ENCODE peak calls at places on chromosomes 6 and 20, in nine cellular contexts. E, Z, S, A, G, H, X, N and R are unnamed samples.

GRCh38 chr6:45921703-45922270 is 93.9 kb downstream of the CLIC5 start:
- DNase-seq in G (no peak), H (peak), X (no peak), A (no peak), E (no peak), N (peak), Z (no peak), S (no peak), R (no peak)

GRCh38 chr20:63835031-63835858 is 4.2 kb upstream of the ZBTB46 start:
- DNase-seq in Z (peak), X (peak), G (peak), S (peak), N (peak), H (peak), E (no peak), A (no peak), R (peak)

GRCh38 chr6:1024587-1024986 is 287.3 kb upstream of the FOXQ1 start:
- DNase-seq in S (peak), A (no peak), E (no peak), G (peak), X (peak), Z (peak), H (no peak), N (no peak), R (no peak)

GRCh38 chr6:35445691-35446090 is 6.4 kb upstream of the FANCE start:
- DNase-seq in A (no peak), Z (peak), H (no peak), G (no peak), S (no peak), E (no peak), N (no peak), X (no peak), R (peak)

GRCh38 chr6:122736166-122736565 is 43.4 kb upstream of the FABP7 start:
- DNase-seq in G (no peak), S (no peak), H (no peak), N (no peak), X (no peak), E (no peak), Z (no peak), A (no peak), R (no peak)

GRCh38 chr20:1909097-1909496 is 13.9 kb downstream of the SIRPA start:
- DNase-seq in Z (no peak), E (no peak), S (no peak), N (no peak), H (no peak), G (no peak), A (no peak), X (no peak), R (no peak)

GRCh38 chr6:22418714-22419113 is 121.9 kb upstream of the PRL start:
- DNase-seq in Z (no peak), H (no peak), N (no peak), S (no peak), A (no peak), G (no peak), E (no peak), X (no peak), R (no peak)

GRCh38 chr20:17479041-17479657 is 52.0 kb downstream of the BFSP1 start:
- DNase-seq in X (no peak), N (no peak), A (no peak), Z (no peak), E (no peak), S (no peak), G (no peak), H (no peak), R (no peak)

GRCh38 chr20:51510961-51511360 is 31.6 kb downstream of the NFATC2 start:
- DNase-seq in A (no peak), Z (no peak), E (no peak), H (no peak), G (no peak), N (no peak), X (no peak), S (no peak), R (no peak)

GRCh38 chr6:61947311-61947970 is 338.6 kb downstream of the KHDRBS2 start:
- DNase-seq in H (no peak), S (no peak), E (no peak), X (no peak), N (no peak), Z (no peak), G (no peak), A (no peak), R (no peak)

DNA sequence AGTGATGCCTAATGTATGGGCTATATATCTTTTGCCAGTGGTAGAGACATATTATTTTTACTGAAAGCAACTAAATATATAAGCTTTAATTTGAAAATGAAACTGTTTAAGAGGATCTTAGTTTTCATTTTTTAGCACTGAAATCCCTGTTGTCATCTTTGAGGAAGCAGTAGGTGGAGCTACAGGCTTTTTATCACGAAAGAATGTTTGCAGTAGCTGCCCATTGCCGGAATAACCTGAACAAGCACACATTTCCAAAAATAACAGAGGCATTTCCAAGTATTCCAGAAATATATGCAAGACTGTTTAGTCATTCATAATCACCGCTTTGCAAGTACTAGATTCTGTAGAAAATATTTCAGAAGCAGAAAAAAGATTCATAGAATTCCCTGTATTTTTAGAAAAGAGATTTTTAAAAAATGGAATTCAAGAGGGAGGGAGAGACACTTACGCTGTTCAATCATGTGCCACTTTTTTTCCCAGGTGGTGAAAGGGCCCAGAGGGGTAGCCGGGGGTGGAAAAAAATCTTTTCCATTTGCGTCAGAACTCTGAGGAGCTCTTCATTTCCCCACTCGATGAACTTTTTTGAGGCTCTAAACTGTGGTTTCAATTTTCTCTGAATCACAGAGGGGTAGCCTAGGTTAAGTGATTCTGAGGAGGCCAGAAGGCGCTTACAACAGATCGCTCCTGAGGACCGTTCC is 142.5 kb upstream of the FERMT1 start:
- DNase-seq in H (no peak), N (no peak), G (peak), A (no peak), E (no peak), S (peak), X (peak), Z (peak), R (peak)
- H3K4me3 ChIP-seq in H (no peak), N (no peak), G (no peak), A (no peak), E (no peak), S (no peak), X (peak), Z (peak), R (no peak)

GRCh38 chr20:37903317-37904007 is 535 bp downstream of the VSTM2L start:
- DNase-seq in X (no peak), G (no peak), S (no peak), A (no peak), N (no peak), E (no peak), Z (peak), H (no peak), R (no peak)

GRCh38 chr20:37901667-37902503 is 1.0 kb upstream of the VSTM2L start:
- DNase-seq in X (peak), H (no peak), N (no peak), S (peak), E (no peak), G (peak), A (peak), Z (peak), R (peak)

GRCh38 chr20:37904008-37904675 is 1.2 kb downstream of the VSTM2L start:
- DNase-seq in E (no peak), A (no peak), N (no peak), G (no peak), Z (no peak), H (no peak), X (no peak), S (no peak), R (no peak)

GRCh38 chr20:37901280-37901666 is 1.7 kb upstream of the VSTM2L start:
- DNase-seq in Z (peak), N (no peak), S (no peak), H (no peak), A (no peak), X (no peak), G (no peak), E (no peak), R (no peak)

DNA sequence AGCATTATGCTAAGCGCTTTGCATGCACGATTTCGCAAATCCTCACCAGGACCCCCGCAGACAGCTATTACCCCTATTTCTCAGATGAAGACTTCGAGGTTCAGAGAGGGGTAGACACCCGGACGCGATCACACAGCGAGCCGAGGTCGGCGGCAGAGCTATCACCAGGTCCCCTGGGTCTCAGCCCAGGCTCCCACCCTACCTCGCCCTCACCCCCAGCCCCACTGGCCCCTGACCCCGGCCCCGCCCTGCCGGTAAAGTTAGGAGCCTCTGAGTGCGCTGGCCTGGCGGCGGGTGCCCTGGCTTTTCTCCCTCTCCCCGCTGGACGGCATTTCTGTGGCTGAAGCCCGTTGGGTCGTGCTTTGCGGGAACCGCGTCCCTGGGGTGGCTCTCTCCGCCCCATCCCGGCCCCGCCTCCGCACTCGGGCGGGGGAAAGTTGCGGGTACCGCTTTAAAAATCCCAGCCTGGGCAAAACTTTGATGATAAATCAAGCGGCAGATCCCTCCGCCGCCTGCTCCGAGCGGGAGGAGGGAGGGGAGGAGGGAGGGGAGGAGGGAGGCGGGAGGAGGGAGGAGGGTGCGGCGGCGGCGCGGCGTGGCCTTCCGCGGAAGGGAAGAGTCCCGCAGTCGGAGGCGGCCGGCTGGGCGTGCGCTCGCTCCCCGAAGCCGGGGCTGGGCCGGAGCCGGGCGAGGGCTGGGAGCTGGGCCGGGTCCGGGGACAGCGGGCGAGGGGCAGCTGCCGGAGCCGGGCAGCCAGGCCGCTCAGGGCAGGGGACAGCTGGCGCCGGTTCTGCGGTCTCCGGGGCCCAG is at the start of gene VSTM2L:
- DNase-seq in E (no peak), X (peak), H (no peak), Z (peak), G (peak), N (peak), A (peak), S (peak), R (peak)
- H3K4me3 ChIP-seq in E (no peak), X (peak), H (peak), Z (peak), G (peak), N (peak), A (peak), S (peak), R (peak)

GRCh38 chr6:130933712-130934200 is 106.5 kb downstream of the SMLR1 start:
- DNase-seq in S (peak), A (no peak), E (no peak), X (no peak), Z (peak), N (no peak), H (no peak), G (peak), R (no peak)

GRCh38 chr6:130931683-130932082 is 104.5 kb downstream of the SMLR1 start:
- DNase-seq in E (no peak), H (no peak), X (no peak), G (no peak), A (no peak), Z (no peak), N (no peak), S (no peak), R (no peak)

GRCh38 chr6:130934848-130935585 is 107.8 kb downstream of the SMLR1 start:
- DNase-seq in H (no peak), A (no peak), X (no peak), G (peak), Z (peak), E (no peak), N (no peak), S (no peak), R (no peak)

GRCh38 chr6:130932438-130932837 is 105.2 kb downstream of the SMLR1 start:
- DNase-seq in H (no peak), Z (peak), A (no peak), G (no peak), S (no peak), N (no peak), E (no peak), X (no peak), R (no peak)

DNA sequence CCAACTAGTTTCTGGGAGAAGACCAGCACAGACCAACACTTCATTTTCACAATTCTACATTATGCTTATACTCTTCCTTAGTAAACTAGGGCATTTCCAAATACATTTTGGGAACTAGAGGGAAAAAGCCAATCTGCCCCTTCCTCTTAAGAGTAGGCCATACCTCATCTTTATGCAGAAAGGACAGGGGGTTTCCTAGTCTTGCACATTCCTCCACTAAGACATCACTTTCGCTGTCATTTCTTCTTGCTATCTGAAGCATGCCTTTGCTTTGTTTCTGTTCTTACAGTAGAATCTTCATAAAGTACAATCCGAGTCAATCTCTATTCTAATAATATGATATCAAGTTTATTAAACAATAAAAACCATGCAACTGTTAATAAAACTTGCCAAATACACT is 105.8 kb downstream of the SMLR1 start:
- DNase-seq in X (no peak), Z (no peak), A (no peak), E (no peak), N (no peak), G (no peak), H (no peak), S (no peak), R (no peak)
- H3K4me3 ChIP-seq in X (no peak), Z (peak), A (no peak), E (no peak), N (no peak), G (no peak), H (no peak), S (no peak), R (no peak)

DNA sequence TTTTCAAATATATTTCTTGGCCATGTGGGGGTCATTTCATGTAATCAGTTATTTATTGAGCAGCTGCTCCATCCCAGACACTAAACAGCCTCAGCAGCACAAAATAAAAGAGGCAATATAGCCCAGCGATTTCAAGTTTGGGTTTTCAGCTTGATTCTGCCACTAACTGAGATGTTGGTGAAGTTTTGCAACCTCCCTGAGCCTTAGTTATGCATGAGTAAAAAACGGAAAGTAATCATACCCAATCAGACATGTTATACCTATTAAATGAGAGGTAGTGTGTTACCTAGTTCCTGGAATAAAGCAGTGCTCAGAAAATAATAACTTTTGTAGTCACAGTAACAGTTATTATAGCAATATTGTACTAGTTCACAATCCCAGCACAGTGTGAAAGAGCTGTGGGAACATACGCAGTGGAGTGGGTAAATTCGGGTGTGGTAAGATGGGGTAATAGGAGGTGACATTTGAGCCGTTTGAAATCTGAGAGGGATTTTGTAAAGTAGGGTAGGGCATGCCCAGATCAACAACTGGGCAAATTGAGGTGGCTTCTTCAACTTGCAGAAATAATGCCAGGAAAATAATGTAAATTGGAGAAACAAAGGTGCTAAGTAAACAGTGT is 1.5 kb downstream of the SLC9A8 start:
- DNase-seq in G (no peak), N (no peak), X (no peak), Z (peak), A (no peak), H (no peak), S (no peak), E (no peak), R (no peak)
- H3K4me3 ChIP-seq in G (peak), N (no peak), X (no peak), Z (peak), A (peak), H (no peak), S (no peak), E (no peak), R (peak)

DNA sequence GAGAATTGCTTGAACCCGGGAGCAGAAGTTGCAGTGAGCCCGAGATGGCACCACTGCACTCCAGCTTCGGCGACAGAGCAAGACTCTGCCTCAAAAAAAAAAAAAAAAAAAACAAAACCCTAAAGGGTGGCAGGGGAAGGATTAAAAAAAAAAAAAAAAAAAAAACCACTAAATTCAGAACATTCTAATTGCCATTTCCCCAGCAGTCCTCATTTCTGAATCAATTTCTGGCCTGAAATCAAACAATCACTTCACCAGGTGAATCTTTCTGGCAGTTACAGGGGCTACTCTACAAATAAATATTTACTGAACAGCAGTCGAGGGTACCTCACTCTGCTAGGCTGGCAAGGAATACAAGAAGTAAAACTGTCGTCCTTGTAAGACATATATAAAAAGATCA is 1.2 kb downstream of the UQCC1 start:
- DNase-seq in H (no peak), E (no peak), N (no peak), G (no peak), A (no peak), S (no peak), X (no peak), Z (no peak), R (no peak)
- H3K4me3 ChIP-seq in H (no peak), E (peak), N (peak), G (no peak), A (peak), S (peak), X (peak), Z (peak), R (peak)

GRCh38 chr6:168333471-168333870 is 13.9 kb upstream of the DACT2 start:
- DNase-seq in E (no peak), H (no peak), S (no peak), N (no peak), X (no peak), Z (no peak), G (no peak), A (no peak), R (no peak)
- H3K4me3 ChIP-seq in E (no peak), H (no peak), S (no peak), N (no peak), X (no peak), Z (no peak), G (no peak), A (no peak), R (no peak)

DNA sequence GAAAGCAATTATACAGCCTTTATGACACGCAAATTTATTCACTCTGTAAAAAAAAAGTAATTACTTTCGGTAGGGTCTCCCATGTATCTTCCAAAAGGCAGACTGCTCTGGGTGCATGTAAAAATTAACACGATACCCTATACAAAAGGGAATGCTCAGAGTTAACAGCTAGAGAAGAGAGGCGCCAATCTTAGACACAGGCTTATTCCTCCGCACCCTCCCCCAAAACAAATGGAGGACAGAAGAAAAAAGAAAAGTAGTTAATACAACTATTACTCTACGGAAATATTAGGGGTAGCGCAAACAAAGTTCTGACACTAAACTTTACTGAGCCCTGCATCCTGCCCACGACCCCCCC is 360 bp upstream of the UFL1 start:
- DNase-seq in G (no peak), H (no peak), N (no peak), A (no peak), Z (no peak), E (no peak), X (no peak), S (no peak), R (no peak)
- H3K4me3 ChIP-seq in G (peak), H (peak), N (peak), A (peak), Z (peak), E (peak), X (peak), S (peak), R (peak)